ENCODE peak calls at places on chromosomes 12 and 14, in four cellular contexts. Q is GM12878, O is HCT116, S is K562. J is an unnamed sample.

GRCh38 chr14:83470466-83470865 is 1936.8 kb upstream of the SEL1L start:
- DNase-seq in O (no peak), S (no peak), Q (no peak), J (no peak)

GRCh38 chr12:109147954-109148353 is 31.6 kb downstream of the ACACB start:
- DNase-seq in S (no peak), Q (no peak), O (no peak), J (no peak)

GRCh38 chr12:18690653-18691052 is 47.2 kb downstream of the PLCZ1 start:
- DNase-seq in Q (no peak), S (peak; percentile 11), O (peak; percentile 79), J (no peak)

GRCh38 chr12:55885113-55885512 is 42.4 kb upstream of the MMP19 start:
- DNase-seq in S (no peak), O (no peak), Q (no peak), J (no peak)

GRCh38 chr12:139585-139984 is 73.0 kb downstream of the IQSEC3 start:
- DNase-seq in S (no peak), Q (no peak), O (no peak), J (no peak)

GRCh38 chr14:36194645-36195044 is 18.1 kb upstream of the PTCSC3 start:
- DNase-seq in S (no peak), O (no peak), Q (no peak), J (no peak)

GRCh38 chr14:53927171-53927570 is 29.5 kb downstream of the BMP4 start:
- DNase-seq in O (no peak), Q (no peak), S (no peak), J (no peak)

GRCh38 chr12:57110189-57111045 is 745 bp downstream of the STAT6 start:
- DNase-seq in S (peak; percentile 75), Q (no peak), O (no peak), J (no peak)

GRCh38 chr12:6092784-6093722 is 31.4 kb downstream of the VWF start:
- DNase-seq in O (peak; percentile 82), Q (no peak), S (no peak), J (no peak)

GRCh38 chr14:24190416-24190815 is 1.8 kb upstream of the IPO4 start:
- DNase-seq in Q (no peak), O (no peak), S (no peak), J (no peak)
- H3K4me1 ChIP-seq in Q (peaks cover 9% of the 10 kb centered on the region), O (peaks cover 24% of the 10 kb centered on the region), S (peaks cover 28% of the 10 kb centered on the region), J (no peaks in the 10 kb centered on the region)

GRCh38 chr14:65303902-65304222 is 108.7 kb upstream of the FUT8 start:
- DNase-seq in Q (no peak), S (no peak), O (no peak), J (no peak)
- TF ChIP-seq EGR1 in Q (no peak), S (no peak), O (no peak), J (no peak)

GRCh38 chr12:122088181-122088810 is 9.7 kb downstream of the MLXIP start:
- DNase-seq in O (no peak), Q (no peak), S (no peak), J (no peak)
- H3K4me1 ChIP-seq in O (no peaks in the 10 kb centered on the region), Q (peaks cover 4% of the 10 kb centered on the region), S (peaks cover 40% of the 10 kb centered on the region), J (peaks cover 2% of the 10 kb centered on the region)

GRCh38 chr12:79885956-79886490 is 48.9 kb downstream of the PPP1R12A start:
- DNase-seq in Q (no peak), S (no peak), O (no peak), J (no peak)
- TF ChIP-seq EGR1 in Q (no peak), S (no peak), O (no peak), J (no peak)

GRCh38 chr14:104125011-104125410 is 13.4 kb upstream of the KIF26A start:
- DNase-seq in O (no peak), S (no peak), Q (no peak), J (no peak)
- H3K4me1 ChIP-seq in O (no peaks in the 10 kb centered on the region), S (no peaks in the 10 kb centered on the region), Q (no peaks in the 10 kb centered on the region), J (no peaks in the 10 kb centered on the region)

J was measured in H1.